ENCODE peak calls at places on chromosomes 7 and 10, in five cellular contexts. G is Peyer's patch, E is PC-3, R is heart right ventricle, Y is AG04450. P is an unnamed sample.

GRCh38 chr10:88555190-88555894 is 27.8 kb downstream of the RNLS start:
- DNase-seq in Y (no peak), R (no peak), E (no peak), G (no peak), P (no peak)

GRCh38 chr7:99392659-99393362 is 15.6 kb downstream of the PDAP1 start:
- DNase-seq in E (no peak), R (peak; percentile 80), G (peak; percentile 95), Y (no peak), P (no peak)

GRCh38 chr7:137482466-137482865 is 138.9 kb upstream of the PTN start:
- DNase-seq in G (no peak), R (no peak), E (no peak), Y (no peak), P (no peak)

GRCh38 chr7:362416-363096 is 72.6 kb downstream of the FOXL3 start:
- DNase-seq in E (peak; percentile 12), Y (no peak), G (peak; percentile 72), R (peak; percentile 22), P (no peak)

GRCh38 chr10:6530211-6530840 is 49.8 kb downstream of the PRKCQ start:
- DNase-seq in E (no peak), R (peak; percentile 13), G (peak; percentile 90), Y (no peak), P (no peak)

GRCh38 chr7:128794020-128794419 is 2.3 kb downstream of the CCDC136 start:
- DNase-seq in G (no peak), Y (no peak), R (no peak), E (peak; percentile 16), P (no peak)

GRCh38 chr10:64115913-64116643 is 594.9 kb downstream of the REEP3 start:
- DNase-seq in G (peak; percentile 53), E (peak; percentile 54), Y (no peak), R (no peak), P (no peak)

GRCh38 chr7:17456541-17456940 is 158.1 kb downstream of the AHR start:
- DNase-seq in G (no peak), R (no peak), E (peak; percentile 7), Y (no peak), P (no peak)

GRCh38 chr7:50450691-50451051 is 521 bp upstream of the FIGNL1 start:
- DNase-seq in G (peak; percentile 54), E (no peak), R (peak; percentile 31), Y (no peak), P (no peak)

GRCh38 chr7:1691601-1692499 is 21.8 kb downstream of the ELFN1 start:
- DNase-seq in R (peak; percentile 66), G (peak; percentile 27), Y (no peak), E (peak; percentile 14), P (no peak)

GRCh38 chr7:5452937-5453540 is 29.4 kb upstream of the TNRC18 start:
- DNase-seq in R (no peak), Y (peak; percentile 42), G (no peak), E (no peak), P (no peak)

DNA sequence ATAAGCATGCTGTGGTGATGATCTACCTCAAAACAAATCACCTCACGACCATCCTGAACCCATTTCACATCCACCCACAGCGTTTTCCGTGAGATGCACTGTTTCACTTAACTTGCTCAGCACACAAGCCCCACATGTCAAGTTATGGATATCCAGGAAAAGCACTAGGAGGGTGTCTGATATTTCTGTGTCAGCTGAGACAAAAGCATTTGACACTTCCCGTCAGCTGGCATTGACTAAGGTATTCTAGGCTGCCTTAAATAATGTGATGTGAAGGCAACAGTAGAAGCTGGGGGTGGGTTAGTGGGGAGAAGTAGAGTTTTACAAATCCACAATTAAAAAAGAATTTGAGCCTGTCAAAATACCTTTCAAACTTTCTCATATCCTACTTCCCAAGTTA is 68.7 kb upstream of the MDFIC start:
- DNase-seq in E (no peak), R (no peak), Y (no peak), G (no peak), P (no peak)
- H3K4me3 ChIP-seq in E (no peak overlapping the region), R (no peak overlapping the region), Y (no peak overlapping the region), G (no peak overlapping the region), P (no peak overlapping the region)

DNA sequence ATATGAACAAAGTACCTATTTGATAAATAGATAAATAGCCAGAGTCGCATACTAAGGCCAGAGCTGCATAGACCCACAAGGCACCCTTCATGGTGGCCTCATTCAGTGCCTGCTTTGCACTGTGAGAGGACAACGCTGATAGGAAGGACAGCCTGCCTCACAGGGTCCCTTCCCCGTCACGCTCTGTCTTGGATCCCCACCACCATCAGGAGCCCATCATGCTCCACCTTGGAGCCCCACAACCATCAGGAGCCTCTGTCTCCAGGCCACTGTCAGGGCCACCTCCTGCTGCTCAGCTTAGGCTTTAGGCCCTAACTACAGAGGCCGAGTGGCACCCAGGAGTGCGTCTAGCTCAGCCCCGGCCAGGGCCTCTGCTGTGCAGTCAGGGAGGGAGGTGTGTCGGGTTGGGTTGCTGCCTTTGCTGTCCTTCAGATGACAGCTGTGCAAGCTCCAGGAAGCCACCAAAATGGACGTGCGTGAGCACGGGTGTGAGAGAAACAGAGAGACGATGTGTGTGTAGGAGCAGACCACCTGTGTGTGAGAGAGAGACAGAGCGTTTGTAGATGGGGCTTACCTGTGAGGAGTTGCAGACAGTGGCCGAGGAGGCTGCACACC is 516.9 kb downstream of the GLRX3 start:
- DNase-seq in E (no peak), G (no peak), Y (no peak), R (no peak), P (no peak)
- H3K4me3 ChIP-seq in E (no peak overlapping the region), G (no peak overlapping the region), Y (no peak overlapping the region), R (no peak overlapping the region), P (no peak overlapping the region)

DNA sequence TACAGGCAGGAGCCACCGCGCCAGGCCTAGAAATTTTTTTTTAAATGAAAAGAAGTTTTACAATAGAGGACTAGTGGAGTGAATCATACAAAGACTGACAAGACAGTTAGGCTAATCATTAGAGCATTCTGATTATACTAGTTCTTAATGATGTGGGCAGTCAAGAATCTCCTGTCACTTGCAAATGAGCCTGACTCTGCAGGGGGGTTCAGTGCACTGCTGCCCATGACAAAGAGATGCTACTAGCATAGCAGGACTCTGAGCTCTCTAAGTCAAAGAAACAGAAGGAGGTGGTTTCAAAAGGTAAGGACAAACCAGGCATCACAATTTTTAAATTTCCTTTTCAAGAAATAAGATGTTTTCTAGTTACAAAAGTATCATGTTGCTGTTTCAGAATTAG is 59.0 kb downstream of the CCDC6 start:
- DNase-seq in G (no peak), Y (no peak), E (no peak), R (no peak), P (no peak)
- H3K4me3 ChIP-seq in G (no peak overlapping the region), Y (no peak overlapping the region), E (no peak overlapping the region), R (no peak overlapping the region), P (no peak overlapping the region)

GRCh38 chr10:28429573-28430216 is 103.2 kb upstream of the WAC start:
- DNase-seq in Y (no peak), G (no peak), R (no peak), E (peak; percentile 19), P (no peak)

GRCh38 chr10:28425431-28425830 is 107.5 kb upstream of the WAC start:
- DNase-seq in Y (no peak), G (no peak), R (no peak), E (no peak), P (no peak)

GRCh38 chr10:28429045-28429444 is 103.9 kb upstream of the WAC start:
- DNase-seq in G (no peak), E (no peak), Y (no peak), R (no peak), P (no peak)

GRCh38 chr10:28431139-28431538 is 101.8 kb upstream of the WAC start:
- DNase-seq in G (no peak), E (no peak), Y (no peak), R (no peak), P (no peak)

DNA sequence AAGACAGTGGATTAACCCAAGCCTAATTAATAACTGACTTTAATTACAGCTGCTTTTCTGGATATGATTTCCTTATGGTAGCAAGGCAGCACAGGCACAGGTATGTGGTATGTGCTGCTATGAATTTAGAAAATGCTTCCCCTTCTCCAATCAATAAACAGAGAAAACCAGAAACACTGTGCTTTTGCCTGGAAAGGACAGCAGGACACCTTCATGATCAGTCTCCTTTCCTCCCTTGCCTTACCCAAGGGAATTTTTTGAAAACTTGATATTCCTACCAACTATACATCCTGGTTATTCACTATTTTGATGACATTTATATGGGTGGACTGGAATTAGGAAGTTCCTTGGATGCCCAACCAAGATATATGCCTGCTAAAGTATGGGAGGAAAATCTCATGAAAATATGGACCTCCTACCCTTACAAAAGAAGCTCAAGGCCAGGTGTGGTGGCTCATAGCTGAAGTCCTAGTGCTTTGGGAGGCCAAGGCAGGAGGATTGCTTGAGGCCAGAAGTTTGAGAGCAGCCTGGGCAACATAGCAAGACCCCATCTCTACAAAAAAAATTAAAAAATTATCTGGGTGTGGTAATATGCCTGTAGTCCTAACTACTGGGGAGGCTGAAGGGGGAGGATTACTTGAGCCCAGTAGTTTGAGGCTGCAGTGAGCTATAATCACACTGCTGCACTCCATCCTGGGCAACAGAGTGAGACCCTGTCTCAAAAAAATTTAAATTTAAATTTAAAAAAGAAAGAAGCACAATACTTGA is 106.3 kb upstream of the WAC start:
- DNase-seq in E (no peak), G (no peak), Y (no peak), R (no peak), P (no peak)
- H3K4me3 ChIP-seq in E (no peak overlapping the region), G (no peak overlapping the region), Y (no peak overlapping the region), R (no peak overlapping the region), P (no peak overlapping the region)

DNA sequence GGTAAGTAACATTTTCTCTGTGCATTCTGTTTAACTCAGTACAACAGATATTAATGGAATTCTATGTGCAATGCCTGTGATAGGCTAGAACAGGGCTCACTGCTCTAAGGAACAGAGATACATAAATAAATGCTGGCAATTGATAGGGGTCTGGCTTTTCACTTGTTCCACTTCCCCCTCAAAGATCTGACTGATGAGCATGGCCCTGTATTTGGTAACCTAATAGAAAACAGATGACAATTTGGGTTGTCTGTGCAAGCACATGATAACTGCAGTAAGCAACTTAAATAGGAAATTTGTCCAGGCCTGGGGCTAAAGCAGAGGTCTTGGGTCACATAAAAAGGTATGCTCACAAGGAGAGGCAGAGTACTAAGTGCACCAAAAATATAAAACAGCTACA is 560.2 kb upstream of the POM121L12 start:
- DNase-seq in R (no peak), G (no peak), E (no peak), Y (no peak), P (no peak)
- H3K4me3 ChIP-seq in R (no peak overlapping the region), G (no peak overlapping the region), E (no peak overlapping the region), Y (no peak overlapping the region), P (no peak overlapping the region)

DNA sequence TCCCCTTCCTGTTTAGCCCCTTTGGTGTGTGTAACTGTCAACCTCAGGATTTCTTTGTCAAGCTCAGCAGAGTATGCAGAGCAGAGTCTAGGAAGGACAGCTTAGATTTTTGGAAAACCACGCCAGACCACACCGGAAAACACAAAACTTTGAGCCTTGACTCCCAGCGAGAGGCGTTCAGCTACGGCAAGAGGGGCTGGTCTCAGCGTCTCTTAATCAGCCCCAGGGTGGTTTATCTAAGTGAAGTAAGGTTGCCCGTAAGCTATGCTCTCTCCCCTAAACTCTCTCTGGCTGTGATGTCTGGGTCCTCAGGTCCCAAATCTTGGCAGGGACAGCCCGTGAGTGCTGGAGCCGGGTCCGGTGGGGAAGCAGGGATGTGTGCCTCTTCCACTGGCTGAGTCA is 230.9 kb downstream of the KLF6 start:
- DNase-seq in G (no peak), E (no peak), R (no peak), Y (no peak), P (no peak)
- H3K4me3 ChIP-seq in G (no peak overlapping the region), E (no peak overlapping the region), R (no peak overlapping the region), Y (no peak overlapping the region), P (no peak overlapping the region)

P was measured in AG09309.